ENCODE peak calls at places on chromosome 18, in ten cellular contexts. F, X, J, V, Y, Q, D, U, H and W are unnamed samples.

GRCh38 chr18:24463233-24463775 is 2.9 kb downstream of the HRH4 start:
- DNase-seq in F (no peak), X (no peak), J (no peak), V (no peak), Y (no peak), Q (no peak), D (no peak), U (no peak), H (no peak), W (no peak)

GRCh38 chr18:50820901-50821520 is 1.2 kb upstream of the MRO start:
- DNase-seq in F (no peak), X (no peak), J (no peak), V (no peak), Y (no peak), Q (no peak), D (no peak), U (no peak), H (no peak), W (no peak)

GRCh38 chr18:8747440-8747937 is 42.1 kb downstream of the MTCL1 start:
- DNase-seq in F (no peak), X (no peak), J (no peak), V (no peak), Y (no peak), Q (no peak), D (no peak), U (no peak), H (no peak), W (no peak)

GRCh38 chr18:68098655-68099054 is 582.1 kb upstream of the DSEL start:
- DNase-seq in F (no peak), X (no peak), J (no peak), V (no peak), Y (no peak), Q (no peak), D (no peak), U (no peak), H (no peak), W (no peak)

GRCh38 chr18:45783097-45784075 is 42.1 kb upstream of the SIGLEC15 start:
- DNase-seq in F (no peak), X (no peak), J (no peak), V (no peak), Y (no peak), Q (no peak), D (no peak), U (no peak), H (no peak), W (no peak)

GRCh38 chr18:68484241-68484640 is 230.7 kb downstream of the TMX3 start:
- DNase-seq in F (no peak), X (no peak), J (no peak), V (no peak), Y (no peak), Q (no peak), D (no peak), U (no peak), H (no peak), W (no peak)

GRCh38 chr18:65750421-65751144 is at the start of gene CDH7:
- DNase-seq in F (peak; percentile 45), X (no peak), J (no peak), V (peak; percentile 52), Y (no peak), Q (no peak), D (peak; percentile 35), U (no peak), H (no peak), W (peak; percentile 41)

GRCh38 chr18:8706545-8706980 is 1.2 kb downstream of the MTCL1 start:
- DNase-seq in F (no peak), X (no peak), J (no peak), V (no peak), Y (no peak), Q (peak; percentile 35), D (no peak), U (no peak), H (no peak), W (no peak)

GRCh38 chr18:37180086-37180485 is 351.2 kb downstream of the KIAA1328 start:
- DNase-seq in F (no peak), X (no peak), J (no peak), V (no peak), Y (no peak), Q (no peak), D (no peak), U (no peak), H (no peak), W (no peak)

GRCh38 chr18:78833833-78834232 is 145.8 kb upstream of the SALL3 start:
- DNase-seq in F (no peak), X (no peak), J (no peak), V (no peak), Y (no peak), Q (no peak), D (no peak), U (no peak), H (no peak), W (no peak)

DNA sequence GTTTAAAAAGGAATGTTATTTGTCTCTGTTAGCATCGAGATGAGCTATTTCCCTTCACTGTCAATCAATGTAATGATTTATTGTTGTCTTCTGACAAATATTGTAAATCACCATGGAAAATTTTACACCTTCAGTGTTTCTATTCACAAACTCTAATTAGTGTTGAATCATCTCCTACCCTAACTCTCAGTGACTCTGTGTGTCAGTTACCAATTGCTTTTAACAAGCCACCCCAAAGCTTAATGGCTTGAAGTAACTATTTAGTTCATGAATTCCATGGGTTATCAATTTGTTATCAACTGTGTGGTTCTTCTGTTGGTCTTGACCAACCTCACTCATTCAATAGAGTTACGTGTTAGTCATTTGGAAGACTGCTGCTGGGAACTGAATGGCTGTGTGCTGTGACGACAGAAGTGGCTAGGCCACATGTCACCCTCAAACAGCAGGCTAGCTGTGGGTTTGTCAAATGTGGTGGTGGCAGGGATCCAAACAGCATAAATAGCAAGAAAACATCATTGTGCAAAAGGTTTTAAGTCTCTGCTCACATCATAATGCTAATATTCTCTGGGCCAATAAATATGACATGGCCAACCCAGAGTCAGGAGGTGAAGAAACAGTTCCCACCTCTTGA is 910.8 kb upstream of the CDH2 start:
- DNase-seq in F (no peak), X (no peak), J (no peak), V (no peak), Y (no peak), Q (no peak), D (no peak), U (no peak), H (no peak), W (no peak)
- H3K4me3 ChIP-seq in F (no peak overlapping the region), X (no peak overlapping the region), J (no peak overlapping the region), V (no peak overlapping the region), Y (no peak overlapping the region), Q (no peak overlapping the region), D (no peak overlapping the region), U (no peak overlapping the region), H (no peak overlapping the region), W (no peak overlapping the region)

GRCh38 chr18:9876523-9876866 is 9.3 kb upstream of the TXNDC2 start:
- DNase-seq in F (no peak), X (no peak), J (no peak), V (no peak), Y (no peak), Q (no peak), D (no peak), U (no peak), H (no peak), W (no peak)

GRCh38 chr18:9878783-9879242 is 7.0 kb upstream of the TXNDC2 start:
- DNase-seq in F (no peak), X (no peak), J (no peak), V (no peak), Y (no peak), Q (no peak), D (no peak), U (no peak), H (no peak), W (no peak)

GRCh38 chr18:9878095-9878494 is 7.7 kb upstream of the TXNDC2 start:
- DNase-seq in F (no peak), X (no peak), J (no peak), V (no peak), Y (no peak), Q (no peak), D (no peak), U (no peak), H (no peak), W (no peak)

GRCh38 chr18:9876867-9877654 is 8.7 kb upstream of the TXNDC2 start:
- DNase-seq in F (no peak), X (peak; percentile 35), J (peak; percentile 72), V (peak; percentile 88), Y (no peak), Q (peak; percentile 69), D (no peak), U (no peak), H (peak; percentile 66), W (peak; percentile 80)

DNA sequence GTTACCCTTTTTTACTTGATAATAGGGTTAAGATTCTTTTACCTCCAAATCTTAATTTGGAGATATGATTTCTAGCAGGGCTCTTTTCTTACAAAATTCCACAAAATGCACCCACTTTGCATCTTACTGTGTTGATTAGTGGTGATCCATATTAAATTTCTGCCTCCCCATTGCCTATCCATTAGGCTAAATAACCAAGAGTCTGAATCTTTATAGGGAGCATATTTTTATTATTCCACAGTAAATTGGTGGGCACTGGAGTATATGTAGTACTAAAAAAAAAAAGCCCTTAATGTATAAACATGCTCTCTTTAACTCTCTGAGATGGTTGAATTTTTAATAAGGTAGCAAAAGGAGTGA is 8.1 kb upstream of the TXNDC2 start:
- DNase-seq in F (no peak), X (no peak), J (no peak), V (no peak), Y (no peak), Q (no peak), D (no peak), U (no peak), H (no peak), W (no peak)
- H3K27ac ChIP-seq in F (no peak overlapping the region), X (peak overlapping the region; percentile 93), J (peak overlapping the region; percentile 66), V (peak overlapping the region; percentile 86), Y (peak overlapping the region; percentile 51), Q (peak overlapping the region; percentile 91), D (peak overlapping the region; percentile 80), U (peak overlapping the region; percentile 14), H (peak overlapping the region; percentile 84), W (peak overlapping the region; percentile 61)

DNA sequence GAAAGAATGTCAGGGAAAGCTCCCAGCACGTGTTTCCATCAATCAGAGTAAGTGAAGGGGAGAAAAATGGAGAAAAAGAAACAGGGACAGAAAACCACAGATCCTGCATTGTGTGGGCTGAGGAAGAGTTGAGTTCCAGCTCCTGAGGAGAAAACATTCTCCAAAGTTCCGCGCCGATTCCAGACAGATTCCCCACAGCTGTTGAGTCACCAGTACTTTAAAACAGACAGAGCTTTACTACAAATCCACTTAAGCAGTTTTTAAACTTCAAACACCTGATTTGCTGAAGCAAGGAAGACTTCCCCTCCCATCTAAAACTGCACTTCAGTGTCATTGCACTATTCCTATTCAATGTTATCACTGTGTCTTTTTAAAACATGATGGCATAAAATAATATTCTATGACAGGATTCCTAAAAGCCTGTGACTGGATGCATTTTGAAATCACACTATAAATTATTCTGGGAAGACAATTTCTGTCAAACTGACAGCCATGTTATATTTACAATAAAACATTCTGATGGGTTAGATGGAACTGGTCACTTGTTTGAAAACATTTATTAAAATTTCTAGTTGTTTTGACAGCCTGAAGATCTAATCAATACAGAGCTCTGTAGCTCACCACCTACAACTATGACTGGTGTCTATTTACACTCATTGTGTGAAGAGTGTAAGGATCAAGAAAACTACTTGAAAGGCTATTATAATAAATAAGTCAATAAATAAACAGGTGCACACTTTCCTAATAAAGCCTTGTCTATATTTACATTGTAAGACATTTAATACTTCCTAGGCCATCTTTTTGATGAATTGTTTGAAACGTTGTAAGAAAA is 40.9 kb downstream of the TCF4 start:
- DNase-seq in F (no peak), X (no peak), J (no peak), V (peak; percentile 32), Y (no peak), Q (no peak), D (no peak), U (peak; percentile 45), H (peak; percentile 39), W (peak; percentile 27)
- H3K4me3 ChIP-seq in F (no peak overlapping the region), X (no peak overlapping the region), J (no peak overlapping the region), V (no peak overlapping the region), Y (no peak overlapping the region), Q (no peak overlapping the region), D (no peak overlapping the region), U (no peak overlapping the region), H (no peak overlapping the region), W (no peak overlapping the region)

GRCh38 chr18:31316974-31317373 is 986 bp upstream of the DSG1 start:
- DNase-seq in F (no peak), X (no peak), J (no peak), V (no peak), Y (no peak), Q (no peak), D (no peak), U (no peak), H (no peak), W (no peak)
- H3K27ac ChIP-seq in F (no peak overlapping the region), X (no peak overlapping the region), J (no peak overlapping the region), V (no peak overlapping the region), Y (peak overlapping the region; percentile 76), Q (no peak overlapping the region), D (no peak overlapping the region), U (no peak overlapping the region), H (no peak overlapping the region), W (no peak overlapping the region)